ENCODE peak calls at places on chromosomes 1 and 21, in ten cellular contexts. L is neural progenitor cell, A is fibroblast of lung, Q is HCT116, C is mesenchymal stem cell, Z is PC-3, J is GM23248, U is H1, M is MM.1S, I is endodermal cell. D is an unnamed sample. For H3K4me1, the result is how much of the 10 kb centered on the place peaks cover.

GRCh38 chr1:28602536-28603439 is 10.7 kb downstream of the RAB42 start:
- DNase-seq in A (peak), Q (no peak), C (peak), Z (peak), I (peak), U (no peak), J (peak), M (peak), L (peak), D (peak)

GRCh38 chr1:152884085-152884484 is 6.0 kb downstream of the SMCP start:
- DNase-seq in Z (no peak), U (no peak), J (peak), M (no peak), Q (no peak), I (no peak), L (no peak), A (no peak), C (no peak), D (no peak)

GRCh38 chr1:78676347-78676982 is 26.8 kb downstream of the IFI44 start:
- DNase-seq in Z (peak), U (no peak), I (peak), J (peak), Q (peak), M (peak), L (peak), A (peak), C (peak), D (peak)

GRCh38 chr1:185719021-185719420 is 15.2 kb upstream of the HMCN1 start:
- DNase-seq in L (peak), I (peak), M (no peak), A (peak), J (peak), Z (peak), C (peak), U (no peak), Q (peak), D (peak)

GRCh38 chr1:210437781-210438180 is 109.1 kb downstream of the HHAT start:
- DNase-seq in M (no peak), J (no peak), Z (no peak), I (no peak), C (peak), L (no peak), Q (no peak), U (no peak), A (peak), D (no peak)

GRCh38 chr1:185917646-185918045 is 183.5 kb downstream of the HMCN1 start:
- DNase-seq in M (peak), Q (no peak), I (peak), U (no peak), L (peak), J (peak), Z (peak), C (peak), A (peak), D (peak)

GRCh38 chr1:236323819-236324411 is 42.2 kb upstream of the ERO1B start:
- DNase-seq in M (no peak), A (no peak), Q (no peak), C (no peak), J (no peak), L (no peak), U (no peak), I (no peak), Z (no peak), D (no peak)

GRCh38 chr1:91746728-91747338 is 139.1 kb downstream of the TGFBR3 start:
- DNase-seq in J (no peak), L (no peak), Z (no peak), C (no peak), M (no peak), A (no peak), Q (no peak), U (no peak), I (no peak), D (no peak)

GRCh38 chr1:117633423-117633822 is 27.6 kb downstream of the TENT5C start:
- DNase-seq in I (no peak), M (peak), C (no peak), Q (no peak), U (no peak), J (no peak), L (no peak), Z (no peak), A (no peak), D (no peak)

GRCh38 chr1:26700711-26701110 is 4.9 kb downstream of the ARID1A start:
- DNase-seq in C (no peak), L (no peak), J (peak), Z (no peak), Q (no peak), U (no peak), A (peak), I (no peak), M (peak), D (peak)

GRCh38 chr1:210440081-210440480 is 111.4 kb downstream of the HHAT start:
- DNase-seq in I (no peak), U (no peak), A (peak), L (no peak), C (no peak), Q (no peak), Z (no peak), M (no peak), J (no peak), D (no peak)

GRCh38 chr1:203362561-203363055 is 11.7 kb upstream of the FMOD start:
- DNase-seq in U (no peak), L (no peak), M (no peak), I (no peak), J (no peak), Q (no peak), C (no peak), A (no peak), Z (no peak), D (no peak)

GRCh38 chr1:182601416-182601786 is 2.8 kb downstream of the RGS16 start:
- DNase-seq in I (peak), C (peak), U (no peak), A (peak), J (peak), L (peak), M (peak), Z (peak), Q (peak), D (peak)

GRCh38 chr1:114428083-114428754 is 82.8 kb downstream of the TRIM33 start:
- DNase-seq in M (no peak), L (no peak), J (peak), U (no peak), A (no peak), C (peak), I (no peak), Z (peak), Q (no peak), D (peak)

GRCh38 chr21:25960423-25960822 is 210.1 kb downstream of the APP start:
- DNase-seq in U (peak), C (peak), J (no peak), M (no peak), Z (no peak), A (no peak), L (peak), Q (no peak), I (peak), D (no peak)

GRCh38 chr1:236765831-236766230 is 29.3 kb upstream of the MTR start:
- DNase-seq in J (no peak), U (no peak), I (no peak), C (no peak), M (no peak), Z (no peak), Q (no peak), L (no peak), A (no peak), D (no peak)

GRCh38 chr1:169466259-169467230 is 19.2 kb downstream of the SLC19A2 start:
- DNase-seq in Z (peak), A (peak), C (peak), U (no peak), J (peak), I (peak), Q (peak), M (peak), L (no peak), D (peak)

GRCh38 chr1:236039736-236040670 is 24.9 kb downstream of the NID1 start:
- DNase-seq in J (no peak), L (no peak), Q (no peak), U (no peak), A (no peak), Z (no peak), I (no peak), M (no peak), C (peak), D (no peak)

GRCh38 chr1:87594736-87595383 is 266.2 kb downstream of the LMO4 start:
- DNase-seq in Z (no peak), I (no peak), A (no peak), M (peak), C (peak), L (no peak), Q (no peak), J (peak), U (no peak), D (no peak)

GRCh38 chr1:3366181-3367051 is 88.0 kb upstream of the ARHGEF16 start:
- DNase-seq in C (no peak), M (no peak), U (no peak), Q (no peak), J (peak), Z (peak), L (no peak), A (peak), I (no peak), D (no peak)

GRCh38 chr21:14889080-14889805 is 175.6 kb downstream of the NRIP1 start:
- DNase-seq in C (peak), J (peak), I (no peak), A (peak), Z (peak), Q (no peak), L (no peak), M (no peak), U (no peak), D (peak)

GRCh38 chr1:172450524-172450885 is 6.6 kb upstream of the PIGC start:
- DNase-seq in L (peak), C (no peak), Q (no peak), I (no peak), A (no peak), M (no peak), U (no peak), J (no peak), Z (peak), D (no peak)

GRCh38 chr1:2644171-2644570 is 11.4 kb upstream of the MMEL1 start:
- DNase-seq in Z (no peak), L (no peak), Q (no peak), M (no peak), I (no peak), A (no peak), C (no peak), U (no peak), J (no peak), D (no peak)

GRCh38 chr1:8137406-8138244 is 111.5 kb upstream of the ERRFI1 start:
- DNase-seq in M (no peak), A (peak), C (peak), I (no peak), J (peak), Z (peak), U (no peak), Q (peak), L (peak), D (peak)

GRCh38 chr1:232059726-232060360 is 433.3 kb downstream of the DISC1 start:
- DNase-seq in Q (no peak), L (no peak), C (no peak), M (no peak), I (no peak), J (no peak), A (no peak), U (no peak), Z (no peak), D (no peak)

GRCh38 chr1:152356736-152357135 is 3.1 kb downstream of the FLG2 start:
- DNase-seq in M (no peak), U (no peak), J (no peak), I (no peak), C (no peak), A (no peak), Q (no peak), Z (no peak), L (no peak), D (no peak)

GRCh38 chr1:109470245-109470644 is 3.9 kb downstream of the SYPL2 start:
- DNase-seq in A (no peak), I (no peak), C (no peak), Q (no peak), Z (no peak), M (no peak), J (no peak), U (no peak), L (no peak), D (no peak)

GRCh38 chr1:198326915-198327314 is 170.1 kb downstream of the NEK7 start:
- DNase-seq in Q (no peak), A (peak), U (no peak), J (peak), L (no peak), Z (no peak), M (no peak), C (no peak), I (no peak), D (no peak)

GRCh38 chr1:39625462-39626273 is 13.8 kb downstream of the HEYL start:
- DNase-seq in Q (no peak), L (no peak), A (peak), Z (no peak), C (peak), M (no peak), I (no peak), J (peak), U (no peak), D (peak)

GRCh38 chr21:45296638-45297037 is 8.9 kb upstream of the POFUT2 start:
- DNase-seq in J (no peak), U (no peak), L (no peak), I (no peak), M (no peak), Z (no peak), A (no peak), Q (no peak), C (no peak), D (no peak)

GRCh38 chr21:45293214-45293725 is 5.6 kb upstream of the POFUT2 start:
- DNase-seq in I (peak), A (no peak), L (no peak), Q (no peak), Z (peak), U (no peak), J (peak), M (no peak), C (peak), D (no peak)

GRCh38 chr21:45295576-45296365 is 8.1 kb upstream of the POFUT2 start:
- DNase-seq in Z (peak), C (peak), U (no peak), L (no peak), J (peak), I (peak), M (no peak), A (peak), Q (no peak), D (peak)

GRCh38 chr21:45293726-45294401 is 6.2 kb upstream of the POFUT2 start:
- DNase-seq in Z (no peak), I (peak), J (no peak), M (no peak), U (no peak), A (no peak), L (no peak), Q (no peak), C (no peak), D (no peak)

DNA sequence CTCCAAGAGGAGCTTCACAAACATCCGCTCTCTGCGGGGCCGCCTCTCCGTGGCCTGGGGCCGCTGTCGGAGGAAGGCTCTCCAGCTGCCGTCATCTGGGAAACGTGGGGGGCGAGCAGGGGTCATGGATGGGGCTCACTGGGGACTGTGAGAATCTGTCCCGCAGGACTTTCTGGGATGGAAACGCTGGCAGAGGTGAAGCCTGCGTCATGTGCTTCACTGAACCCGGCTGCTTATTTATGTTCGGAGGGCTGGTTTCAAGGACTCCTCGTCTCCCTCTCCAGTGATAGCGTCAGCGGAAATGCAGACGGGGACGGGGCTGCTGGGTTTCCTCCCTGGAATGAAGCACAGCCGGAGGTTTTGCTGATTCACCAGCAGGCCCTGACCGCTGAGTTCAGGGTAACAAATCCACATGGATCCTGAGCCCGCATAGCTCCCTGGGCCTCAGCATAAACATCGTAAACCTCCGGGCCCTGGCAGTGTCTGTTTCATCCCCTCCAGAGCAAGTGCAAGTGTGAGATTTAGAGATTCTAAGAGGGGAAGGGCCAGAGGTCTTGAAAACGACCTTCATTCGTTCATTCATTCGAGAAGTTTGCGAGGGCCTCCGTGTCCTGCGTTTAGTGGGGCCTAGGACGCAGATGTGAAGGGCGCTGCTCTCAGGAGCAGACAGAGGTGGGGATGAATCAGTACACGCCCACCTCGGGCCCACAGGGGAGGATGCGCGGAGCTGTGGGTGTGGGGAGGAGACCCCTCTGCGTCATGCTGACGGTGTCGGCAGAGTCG is 7.0 kb upstream of the POFUT2 start:
- DNase-seq in I (peak), A (peak), Q (no peak), J (peak), M (no peak), U (no peak), L (no peak), C (peak), Z (peak), D (peak)
- H3K4me3 ChIP-seq in I (no peak), A (no peak), Q (no peak), J (peak), M (no peak), U (no peak), L (no peak), C (peak), Z (no peak), D (peak)

GRCh38 chr1:13627128-13627527 is 43.5 kb downstream of the PDPN start:
- DNase-seq in Q (no peak), Z (no peak), A (no peak), U (no peak), L (no peak), J (no peak), I (no peak), M (no peak), C (no peak), D (no peak)

GRCh38 chr1:13628218-13628617 is 44.6 kb downstream of the PDPN start:
- DNase-seq in A (peak), U (no peak), L (no peak), Z (peak), Q (no peak), I (no peak), C (no peak), J (peak), M (no peak), D (no peak)

GRCh38 chr1:13623021-13623637 is 39.5 kb downstream of the PDPN start:
- DNase-seq in U (no peak), I (no peak), A (no peak), J (no peak), M (no peak), Z (no peak), Q (no peak), L (no peak), C (peak), D (no peak)

GRCh38 chr1:13624526-13624925 is 40.9 kb downstream of the PDPN start:
- DNase-seq in Q (no peak), C (no peak), A (no peak), Z (no peak), M (no peak), L (no peak), I (no peak), J (no peak), U (no peak), D (no peak)

GRCh38 chr1:13628711-13629110 is 45.1 kb downstream of the PDPN start:
- DNase-seq in L (peak), I (no peak), J (no peak), M (no peak), C (no peak), Z (peak), Q (no peak), U (no peak), A (peak), D (no peak)
- H3K9ac ChIP-seq in L (no peak), I (no peak), J (no peak), M (no peak), C (no peak), Z (peak), Q (no peak), U (no peak), A (no peak), D (no peak)

DNA sequence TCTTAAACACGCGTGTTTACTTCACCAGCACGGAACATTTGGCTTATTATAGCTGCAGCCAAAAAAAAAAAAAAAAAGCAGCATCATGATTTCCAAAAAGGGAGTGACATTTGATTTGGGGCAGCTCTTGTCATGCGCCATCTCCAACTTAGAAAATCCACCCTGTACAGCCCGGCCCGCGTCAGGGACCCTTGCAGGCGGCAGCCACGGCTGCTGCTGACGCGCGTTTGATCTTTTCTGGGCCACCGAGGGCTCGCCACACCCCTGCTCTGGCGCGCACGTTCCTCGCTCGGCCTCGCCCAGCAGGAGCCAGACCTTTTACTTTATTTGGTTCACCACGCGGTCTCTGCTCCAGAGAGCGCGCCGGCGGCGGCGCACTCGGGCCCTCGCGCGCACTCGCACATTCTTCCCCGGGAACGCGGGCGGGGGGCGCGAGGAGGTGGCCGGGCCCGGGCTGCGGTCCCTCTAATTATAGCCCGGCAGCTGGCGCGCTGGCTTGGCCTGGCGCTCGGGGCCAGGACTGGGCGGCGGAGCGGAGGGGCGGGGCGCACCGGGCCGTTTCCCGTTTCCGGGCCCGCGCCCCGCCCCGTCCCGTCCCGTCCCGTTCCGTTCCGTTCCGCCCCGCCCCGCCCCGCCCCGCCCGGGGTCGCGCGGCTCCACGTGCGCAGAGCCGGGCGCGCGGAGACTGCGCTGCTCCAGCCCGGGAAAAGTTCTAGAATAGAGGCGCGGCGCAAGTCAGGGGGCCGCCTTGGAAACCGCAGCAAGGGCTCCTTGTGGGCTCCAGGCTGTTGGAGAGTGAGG is 10.2 kb downstream of the IRF2BP2 start:
- DNase-seq in M (peak), U (peak), A (peak), Z (peak), I (peak), Q (peak), J (peak), L (peak), C (peak), D (peak)
- H3K4me1 ChIP-seq in M (half or more), U (under half), A (under half), Z (under half), I (under half), Q (half or more), J (half or more), L (under half), C (under half), D (half or more)

DNA sequence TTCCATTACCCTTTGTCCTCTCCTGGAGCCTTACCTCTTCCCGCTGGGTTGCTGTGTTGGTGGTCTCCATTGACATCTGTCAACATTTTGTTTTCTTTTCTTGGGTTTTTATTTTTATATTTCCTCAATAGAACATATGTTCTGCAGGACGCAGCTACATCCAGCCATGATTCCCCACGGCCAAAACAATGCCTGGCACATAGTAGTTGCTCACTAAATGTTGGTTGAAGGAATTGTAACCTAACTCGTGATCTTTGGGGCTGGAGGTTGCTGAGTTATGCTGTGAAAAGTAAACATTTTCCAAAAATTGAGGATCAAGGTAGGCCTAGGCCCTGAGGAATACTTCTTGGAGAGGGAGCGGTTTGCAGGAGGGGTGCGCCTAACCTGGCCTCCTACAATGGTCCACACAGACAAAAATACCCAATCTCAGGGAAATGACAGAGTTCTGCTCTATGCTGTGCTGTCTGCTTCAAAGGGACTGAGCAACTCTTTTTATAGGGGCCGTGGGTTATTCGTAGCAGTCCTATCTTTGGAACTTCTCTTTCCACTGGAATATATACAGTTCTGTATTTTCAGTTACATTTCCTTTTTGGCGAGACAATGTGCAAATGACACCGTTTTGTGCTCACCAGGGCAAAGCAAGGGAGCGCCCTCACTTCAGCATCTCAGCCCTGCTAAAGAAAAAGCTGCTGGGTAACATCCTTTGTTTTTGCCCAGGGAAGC is 1.4 kb downstream of the PDPN start:
- DNase-seq in I (no peak), C (no peak), M (no peak), L (no peak), Q (no peak), Z (no peak), A (no peak), U (no peak), J (no peak), D (no peak)
- H3K4me3 ChIP-seq in I (peak), C (peak), M (no peak), L (peak), Q (no peak), Z (no peak), A (no peak), U (peak), J (no peak), D (peak)

D was measured in adipocyte.